ENCODE peak calls at places on chromosomes 12 and 14, in four cellular contexts. One of them, this sample, is unnamed.

GRCh38 chr12:75641031-75641780 is 129.8 kb upstream of the KRR1 start:
- DNase-seq in RPMI7951: peak; percentile 95
- DNase-seq in activated T-cell treated with anti-CD3 and anti-CD28 coated beads for 48 hours: peak; percentile 23
- DNase-seq in HTR-8/SVneo: peak; percentile 33
- DNase-seq in this sample: peak; percentile 14

GRCh38 chr12:102106905-102107304 is 13.0 kb downstream of the NUP37 start:
- DNase-seq in RPMI7951: no peak
- DNase-seq in activated T-cell treated with anti-CD3 and anti-CD28 coated beads for 48 hours: no peak
- DNase-seq in HTR-8/SVneo: no peak
- DNase-seq in this sample: no peak

GRCh38 chr14:97065305-97066067 is 268.3 kb downstream of the VRK1 start:
- DNase-seq in RPMI7951: no peak
- DNase-seq in activated T-cell treated with anti-CD3 and anti-CD28 coated beads for 48 hours: no peak
- DNase-seq in HTR-8/SVneo: no peak
- DNase-seq in this sample: no peak

GRCh38 chr12:32471601-32472001 is 72.2 kb downstream of the FGD4 start:
- DNase-seq in RPMI7951: no peak
- DNase-seq in activated T-cell treated with anti-CD3 and anti-CD28 coated beads for 48 hours: no peak
- DNase-seq in HTR-8/SVneo: no peak
- DNase-seq in this sample: no peak

GRCh38 chr14:35931346-35931745 is 105.2 kb downstream of the BRMS1L start:
- DNase-seq in RPMI7951: no peak
- DNase-seq in activated T-cell treated with anti-CD3 and anti-CD28 coated beads for 48 hours: no peak
- DNase-seq in HTR-8/SVneo: no peak
- DNase-seq in this sample: no peak

GRCh38 chr12:132276066-132276719 is 53.2 kb downstream of the GALNT9 start:
- DNase-seq in RPMI7951: no peak
- DNase-seq in activated T-cell treated with anti-CD3 and anti-CD28 coated beads for 48 hours: no peak
- DNase-seq in HTR-8/SVneo: no peak
- DNase-seq in this sample: no peak

GRCh38 chr12:30725739-30726138 is 29.0 kb downstream of the CAPRIN2 start:
- DNase-seq in RPMI7951: peak; percentile 62
- DNase-seq in activated T-cell treated with anti-CD3 and anti-CD28 coated beads for 48 hours: no peak
- DNase-seq in HTR-8/SVneo: peak; percentile 72
- DNase-seq in this sample: no peak

GRCh38 chr12:121441555-121441954 is 41.6 kb downstream of the RNF34 start:
- DNase-seq in RPMI7951: no peak
- DNase-seq in activated T-cell treated with anti-CD3 and anti-CD28 coated beads for 48 hours: no peak
- DNase-seq in HTR-8/SVneo: no peak
- DNase-seq in this sample: no peak

GRCh38 chr12:107359382-107359781 is 266.0 kb upstream of the CRY1 start:
- DNase-seq in RPMI7951: peak; percentile 88
- DNase-seq in activated T-cell treated with anti-CD3 and anti-CD28 coated beads for 48 hours: no peak
- DNase-seq in HTR-8/SVneo: peak; percentile 55
- DNase-seq in this sample: no peak